ENCODE peak calls at places on chromosomes 6 and 20, in five cellular contexts. S is HS-5, W is choroid plexus epithelial cell, H is ascending aorta, Q is ELF-1. E is an unnamed sample.

GRCh38 chr6:150293423-150294280 is 75.2 kb upstream of the IYD start:
- DNase-seq in W (peak; percentile 60), S (peak; percentile 45), Q (no peak), H (no peak), E (no peak)

GRCh38 chr6:7164536-7165001 is 56.8 kb downstream of the RREB1 start:
- DNase-seq in H (no peak), Q (no peak), S (no peak), W (no peak), E (no peak)

GRCh38 chr6:35152067-35152707 is 11.0 kb upstream of the TCP11 start:
- DNase-seq in Q (no peak), W (no peak), S (no peak), H (no peak), E (no peak)

GRCh38 chr6:16338577-16339262 is 100.3 kb downstream of the GMPR start:
- DNase-seq in W (peak; percentile 96), Q (peak; percentile 69), S (peak; percentile 95), H (no peak), E (peak; percentile 99)

GRCh38 chr6:11718461-11718860 is 60.1 kb downstream of the ADTRP start:
- DNase-seq in S (no peak), H (no peak), Q (no peak), W (no peak), E (peak; percentile 11)

GRCh38 chr6:125584468-125584939 is 164.9 kb upstream of the HEY2 start:
- DNase-seq in H (no peak), S (no peak), W (peak; percentile 85), Q (peak; percentile 97), E (no peak)

GRCh38 chr6:29943053-29943966 is 978 bp downstream of the HLA-A start:
- DNase-seq in S (no peak), Q (no peak), W (no peak), H (no peak), E (no peak)

GRCh38 chr6:143939364-143939763 is 68.7 kb downstream of the PLAGL1 start:
- DNase-seq in H (no peak), W (no peak), S (no peak), Q (no peak), E (no peak)

GRCh38 chr6:69795469-69796080 is 1.2 kb downstream of the LMBRD1 start:
- DNase-seq in Q (no peak), W (peak; percentile 16), S (no peak), H (no peak), E (no peak)

GRCh38 chr20:37349517-37350491 is 3.9 kb downstream of the SRC start:
- DNase-seq in H (no peak), W (peak; percentile 55), Q (no peak), S (no peak), E (no peak)

GRCh38 chr6:128235556-128235955 is 284.8 kb downstream of the PTPRK start:
- DNase-seq in Q (no peak), S (no peak), W (no peak), H (no peak), E (no peak)

GRCh38 chr6:37119387-37119886 is 50.5 kb upstream of the PIM1 start:
- DNase-seq in Q (no peak), H (no peak), W (no peak), S (no peak), E (no peak)

GRCh38 chr6:81051952-81052351 is 700.5 kb downstream of the TENT5A start:
- DNase-seq in H (no peak), S (no peak), W (no peak), Q (no peak), E (no peak)

GRCh38 chr6:56539503-56540105 is 103.1 kb downstream of the DST start:
- DNase-seq in S (no peak), Q (no peak), H (no peak), W (no peak), E (no peak)

GRCh38 chr6:130453230-130453629 is 87.4 kb downstream of the TMEM200A start:
- DNase-seq in Q (no peak), H (no peak), W (peak; percentile 85), S (no peak), E (peak; percentile 45)

GRCh38 chr6:167769408-167770190 is 57.1 kb upstream of the AFDN start:
- DNase-seq in S (no peak), W (no peak), Q (no peak), H (no peak), E (no peak)

GRCh38 chr6:90425161-90425641 is 128.6 kb upstream of the BACH2 start:
- DNase-seq in Q (no peak), S (no peak), W (no peak), H (no peak), E (no peak)

GRCh38 chr6:154958469-154958868 is 36.6 kb upstream of the TIAM2 start:
- DNase-seq in Q (no peak), W (no peak), S (no peak), H (no peak), E (no peak)

GRCh38 chr6:27896398-27896796 is 15.8 kb downstream of the OR2B2 start:
- DNase-seq in Q (no peak), H (no peak), W (no peak), S (no peak), E (no peak)

E was measured in AG09309.